ENCODE peak calls at places on chromosome 2, in five cellular contexts. B is stimulated activated CD4-positive, alpha-beta T cell treated with anti-CD3 and anti-CD28 coated beads, Interleukin-12 subunit alpha, Interleukin-12 subunit beta, amount 100 ng/mL, for 4 hours; G is lung; M is AG08396; V is OCI-LY7. S is an unnamed sample.

GRCh38 chr2:109715302-109715937 is 78.7 kb upstream of the RGPD5 start:
- DNase-seq in B (no peak), G (no peak), M (no peak), V (no peak), S (no peak)

GRCh38 chr2:207143474-207144190 is 22.1 kb downstream of the KLF7 start:
- DNase-seq in B (peak), G (peak), M (no peak), V (no peak), S (no peak)

GRCh38 chr2:197196737-197197136 is 113.8 kb downstream of the ANKRD44 start:
- DNase-seq in B (no peak), G (no peak), M (no peak), V (no peak), S (no peak)

GRCh38 chr2:98759827-98760625 is 29.1 kb upstream of the MGAT4A start:
- DNase-seq in B (no peak), G (no peak), M (no peak), V (peak), S (no peak)

GRCh38 chr2:6202756-6203155 is 510.6 kb downstream of the SOX11 start:
- DNase-seq in B (no peak), G (no peak), M (no peak), V (no peak), S (no peak)

GRCh38 chr2:141341444-141341843 is 789.4 kb downstream of the LRP1B start:
- DNase-seq in B (no peak), G (no peak), M (no peak), V (no peak), S (no peak)

GRCh38 chr2:42249887-42250286 is 80.7 kb downstream of the EML4 start:
- DNase-seq in B (no peak), G (peak), M (no peak), V (no peak), S (peak)

GRCh38 chr2:107984667-107985066 is 1.7 kb upstream of the SLC5A7 start:
- DNase-seq in B (no peak), G (no peak), M (no peak), V (no peak), S (no peak)

GRCh38 chr2:239498981-239499633 is 98.3 kb upstream of the HDAC4 start:
- DNase-seq in B (no peak), G (peak), M (no peak), V (no peak), S (no peak)

GRCh38 chr2:102436284-102436683 is 13.3 kb downstream of the IL18RAP start:
- DNase-seq in B (no peak), G (no peak), M (no peak), V (no peak), S (no peak)

GRCh38 chr2:189657867-189658266 is 3.4 kb upstream of the ASNSD1 start:
- DNase-seq in B (no peak), G (peak), M (no peak), V (peak), S (no peak)

GRCh38 chr2:109217362-109218086 is 88.5 kb downstream of the SH3RF3 start:
- DNase-seq in B (no peak), G (no peak), M (peak), V (no peak), S (no peak)

GRCh38 chr2:172552547-172553291 is 3.2 kb upstream of the PDK1 start:
- DNase-seq in B (no peak), G (no peak), M (peak), V (no peak), S (no peak)

GRCh38 chr2:226548706-226549105 is 250.9 kb downstream of the IRS1 start:
- DNase-seq in B (no peak), G (no peak), M (no peak), V (no peak), S (no peak)

GRCh38 chr2:219901155-219901554 is 273.7 kb downstream of the SLC4A3 start:
- DNase-seq in B (no peak), G (no peak), M (no peak), V (no peak), S (no peak)